ENCODE peak calls at places on chromosomes 3 and 15, in four cellular contexts. N, R, G and I are unnamed samples.
A peak's percentile ranks its signal among the peaks of the same experiment; 100 is the strongest.

GRCh38 chr15:37764733-37765191 is 169.7 kb upstream of the TMCO5A start:
- DNase-seq in N (peak; percentile 64), R (peak; percentile 35), G (peak; percentile 41), I (peak; percentile 31)

GRCh38 chr15:74317820-74318375 is 49.5 kb downstream of the CYP11A1 start:
- DNase-seq in N (no peak), G (no peak), R (no peak), I (no peak)

GRCh38 chr15:93121089-93121488 is 32.1 kb upstream of the RGMA start:
- DNase-seq in N (no peak), R (no peak), G (no peak), I (no peak)

GRCh38 chr15:47288794-47289193 is 428.5 kb upstream of the SEMA6D start:
- DNase-seq in G (no peak), N (no peak), R (no peak), I (no peak)

GRCh38 chr3:65846936-65847335 is 191.8 kb downstream of the MAGI1 start:
- DNase-seq in R (no peak), G (no peak), N (no peak), I (no peak)

GRCh38 chr3:134103470-134103869 is 73.7 kb upstream of the SLCO2A1 start:
- DNase-seq in R (no peak), N (no peak), G (no peak), I (no peak)

GRCh38 chr3:95354494-95354893 is 1291.6 kb downstream of the NSUN3 start:
- DNase-seq in R (no peak), G (no peak), N (no peak), I (no peak)

GRCh38 chr3:5423523-5423922 is 236.0 kb downstream of the EDEM1 start:
- DNase-seq in R (no peak), N (no peak), G (no peak), I (no peak)

GRCh38 chr3:182294696-182295095 is 498.6 kb upstream of the ATP11B start:
- DNase-seq in G (no peak), N (no peak), R (no peak), I (no peak)

GRCh38 chr3:46866720-46867549 is 3.7 kb upstream of the MYL3 start:
- DNase-seq in G (peak; percentile 80), R (peak; percentile 39), N (peak; percentile 43), I (peak; percentile 84)

GRCh38 chr3:62798000-62798399 is 77.2 kb downstream of the CADPS start:
- DNase-seq in R (no peak), N (no peak), G (no peak), I (no peak)

GRCh38 chr3:62805578-62805977 is 69.6 kb downstream of the CADPS start:
- DNase-seq in N (no peak), G (no peak), R (no peak), I (peak; percentile 70)

DNA sequence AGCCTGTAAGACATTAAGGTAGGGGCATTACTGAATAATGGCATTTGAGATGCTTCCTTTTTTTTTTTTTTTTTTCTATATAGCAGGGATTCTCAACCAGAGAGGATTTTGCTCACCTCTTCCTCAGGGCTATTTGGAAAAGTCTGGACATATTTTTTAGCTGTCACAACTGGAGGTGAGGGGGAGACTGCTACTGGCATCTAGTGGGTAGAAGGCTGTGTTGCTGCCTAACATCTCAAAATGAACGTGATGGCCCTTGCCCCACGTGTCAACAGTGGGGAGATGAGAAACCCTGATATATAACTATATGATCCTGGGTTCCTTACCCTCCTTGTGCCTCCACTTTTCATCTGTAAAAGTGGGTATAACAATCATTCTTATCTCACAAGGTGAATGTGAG is 71.9 kb downstream of the CADPS start:
- DNase-seq in N (no peak), G (no peak), R (no peak), I (no peak)
- H2AFZ ChIP-seq in N (no peak overlapping the region), G (no peak overlapping the region), R (no peak overlapping the region), I (no peak overlapping the region)

GRCh38 chr3:137768361-137769320 is 4.5 kb downstream of the SOX14 start:
- DNase-seq in N (no peak), G (no peak), R (no peak), I (peak; percentile 66)
- TF ChIP-seq EZH2 in N (no peak), G (no peak), R (no peak), I (peak; percentile 89)

GRCh38 chr3:183427206-183428139 is 946 bp downstream of the MCF2L2 start:
- DNase-seq in N (no peak), G (no peak), R (no peak), I (peak; percentile 54)
- H3K9ac ChIP-seq in N (peak overlapping the region; percentile 71), G (peak overlapping the region; percentile 67), R (no peak overlapping the region), I (peak overlapping the region; percentile 6)

DNA sequence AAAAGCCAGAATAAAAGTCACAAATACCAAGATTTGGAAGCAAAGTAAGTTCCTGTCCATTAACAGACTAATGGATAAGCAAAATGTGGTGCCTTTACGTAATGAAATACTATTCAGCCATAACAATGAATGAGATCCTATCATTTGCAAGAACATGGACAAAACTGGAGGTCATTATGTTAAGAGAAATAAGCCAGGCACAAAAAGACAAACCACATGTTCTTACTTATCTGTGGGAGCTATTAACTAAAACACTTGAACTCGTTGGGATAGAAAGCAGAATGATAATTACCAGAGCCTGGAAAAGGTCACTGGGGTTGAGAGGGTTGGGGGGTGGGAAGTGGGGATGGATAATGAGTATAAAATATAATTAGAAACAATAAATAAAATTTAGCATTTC is 1015.9 kb downstream of the OTOL1 start:
- DNase-seq in R (no peak), G (no peak), N (no peak), I (no peak)
- H2AFZ ChIP-seq in R (no peak overlapping the region), G (no peak overlapping the region), N (no peak overlapping the region), I (no peak overlapping the region)

GRCh38 chr15:45522179-45522930 is at the start of gene SLC30A4:
- DNase-seq in N (peak; percentile 69), G (peak; percentile 69), R (no peak), I (peak; percentile 81)
- TF ChIP-seq EZH2 in N (no peak), G (no peak), R (no peak), I (peak; percentile 93)